ENCODE peak calls at places on chromosomes 2 and 18, in four cellular contexts. G is neural progenitor cell, D is H9, U is mammary epithelial cell. A is an unnamed sample.

GRCh38 chr2:112881217-112882000 is 29.6 kb upstream of the IL37 start:
- DNase-seq in D (no peak), G (no peak), U (peak; percentile 97), A (peak; percentile 92)

GRCh38 chr2:15973446-15974202 is 33.3 kb downstream of the MYCN start:
- DNase-seq in U (no peak), G (no peak), D (no peak), A (no peak)

GRCh38 chr2:177721815-177722552 is 329.4 kb downstream of the AGPS start:
- DNase-seq in G (no peak), U (no peak), D (no peak), A (no peak)

GRCh38 chr2:47598476-47598875 is 184.5 kb upstream of the MSH6 start:
- DNase-seq in U (no peak), G (no peak), D (no peak), A (no peak)

GRCh38 chr2:62118160-62118559 is 77.8 kb upstream of the B3GNT2 start:
- DNase-seq in U (no peak), D (no peak), G (no peak), A (no peak)

GRCh38 chr2:126898636-126899035 is at the start of gene TEX51:
- DNase-seq in U (no peak), G (no peak), D (peak; percentile 12), A (no peak)

GRCh38 chr2:220572385-220572784 is 945.0 kb downstream of the SLC4A3 start:
- DNase-seq in G (no peak), U (peak; percentile 10), D (no peak), A (no peak)

GRCh38 chr2:151808258-151809072 is 19.8 kb downstream of the ARL5A start:
- DNase-seq in U (no peak), D (no peak), G (peak; percentile 14), A (peak; percentile 34)

GRCh38 chr2:63790913-63791312 is 50.8 kb upstream of the UGP2 start:
- DNase-seq in U (peak; percentile 67), G (no peak), D (no peak), A (peak; percentile 60)

GRCh38 chr2:127632592-127633489 is 13.1 kb upstream of the GPR17 start:
- DNase-seq in G (no peak), U (no peak), D (no peak), A (peak; percentile 88)

GRCh38 chr2:19611491-19612332 is 253.3 kb upstream of the OSR1 start:
- DNase-seq in U (peak; percentile 97), D (no peak), G (no peak), A (peak; percentile 63)

GRCh38 chr2:177516786-177517544 is 124.4 kb downstream of the AGPS start:
- DNase-seq in U (no peak), D (no peak), G (no peak), A (no peak)

GRCh38 chr2:240437861-240438809 is 2.7 kb downstream of the GPC1 start:
- DNase-seq in G (peak; percentile 86), D (peak; percentile 75), U (peak; percentile 60), A (peak; percentile 100)

GRCh38 chr2:98518106-98518505 is 73.4 kb downstream of the INPP4A start:
- DNase-seq in D (no peak), U (no peak), G (peak; percentile 19), A (peak; percentile 15)

GRCh38 chr18:12543697-12544096 is 114.2 kb downstream of the SPIRE1 start:
- DNase-seq in D (no peak), U (peak; percentile 62), G (no peak), A (no peak)

GRCh38 chr18:23239350-23239692 is 104.0 kb downstream of the CABLES1 start:
- DNase-seq in U (no peak), D (no peak), G (no peak), A (no peak)

GRCh38 chr18:79927597-79928562 is 23.6 kb downstream of the SLC66A2 start:
- DNase-seq in U (no peak), G (peak; percentile 59), D (peak; percentile 24), A (peak; percentile 52)

GRCh38 chr2:217260441-217261080 is 400.7 kb upstream of the TNP1 start:
- DNase-seq in D (no peak), G (no peak), U (no peak), A (no peak)

GRCh38 chr2:128729051-128729450 is 410.4 kb upstream of the HS6ST1 start:
- DNase-seq in G (no peak), D (no peak), U (no peak), A (no peak)

GRCh38 chr2:152552868-152553267 is 164.4 kb downstream of the PRPF40A start:
- DNase-seq in U (no peak), D (no peak), G (no peak), A (no peak)

GRCh38 chr2:176734868-176735267 is 465.6 kb downstream of the MTX2 start:
- DNase-seq in U (no peak), D (no peak), G (no peak), A (no peak)

GRCh38 chr18:24987271-24987932 is 364.6 kb downstream of the ZNF521 start:
- DNase-seq in D (peak; percentile 43), U (peak; percentile 14), G (peak; percentile 41), A (no peak)

GRCh38 chr2:147449323-147450080 is 395.3 kb upstream of the ACVR2A start:
- DNase-seq in U (no peak), D (peak; percentile 39), G (peak; percentile 76), A (no peak)

GRCh38 chr2:96788393-96789244 is 27.4 kb upstream of the CNNM3 start:
- DNase-seq in D (no peak), U (peak; percentile 11), G (no peak), A (no peak)

GRCh38 chr2:223835701-223836532 is 1.5 kb downstream of the AP1S3 start:
- DNase-seq in D (peak; percentile 33), G (no peak), U (peak; percentile 73), A (peak; percentile 84)

GRCh38 chr2:25078171-25079049 is 36.5 kb downstream of the EFR3B start:
- DNase-seq in U (peak; percentile 90), G (no peak), D (no peak), A (peak; percentile 83)

GRCh38 chr2:168230389-168230788 is 17.0 kb downstream of the STK39 start:
- DNase-seq in U (no peak), D (no peak), G (no peak), A (no peak)
- H3K79me2 ChIP-seq in U (peaks cover 73% of the 10 kb centered on the region), D (no peaks in the 10 kb centered on the region), G (no peaks in the 10 kb centered on the region), A (peaks cover 70% of the 10 kb centered on the region)

GRCh38 chr18:7877609-7878008 is 310.5 kb downstream of the PTPRM start:
- DNase-seq in D (no peak), G (no peak), U (peak; percentile 29), A (no peak)
- TF ChIP-seq CTCF in D (no peak), G (no peak), U (no peak), A (no peak)

DNA sequence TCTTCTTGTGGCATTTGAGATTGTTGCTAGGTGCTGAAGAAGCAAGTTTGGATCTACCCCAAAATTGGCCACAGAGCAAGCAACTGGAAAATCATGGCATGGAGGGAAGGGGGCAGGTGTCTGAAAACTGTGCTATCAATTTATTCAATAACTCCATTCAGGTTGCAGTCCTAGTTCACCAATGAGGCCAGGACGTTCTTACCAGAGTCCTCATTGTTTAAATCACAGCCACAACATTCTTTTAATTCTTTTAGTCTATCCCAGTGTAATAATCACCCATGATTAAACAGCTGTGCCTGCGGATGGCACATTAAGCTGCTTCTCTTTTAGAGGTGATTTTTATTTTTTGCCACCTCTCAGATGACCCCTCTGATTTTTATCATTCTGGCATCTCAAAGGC is 103.5 kb downstream of the ANKRD44 start:
- DNase-seq in D (no peak), G (peak; percentile 19), U (no peak), A (no peak)
- H3K79me2 ChIP-seq in D (no peaks in the 10 kb centered on the region), G (no peaks in the 10 kb centered on the region), U (no peaks in the 10 kb centered on the region), A (peaks cover 4% of the 10 kb centered on the region)

GRCh38 chr2:130912471-130912870 is 75.8 kb downstream of the ARHGEF4 start:
- DNase-seq in G (no peak), U (peak; percentile 6), D (no peak), A (no peak)

GRCh38 chr2:130911482-130911881 is 74.8 kb downstream of the ARHGEF4 start:
- DNase-seq in G (no peak), D (no peak), U (peak; percentile 58), A (no peak)

GRCh38 chr2:130910931-130911330 is 74.2 kb downstream of the ARHGEF4 start:
- DNase-seq in U (no peak), D (no peak), G (no peak), A (no peak)

GRCh38 chr2:130913891-130914290 is 77.2 kb downstream of the ARHGEF4 start:
- DNase-seq in U (no peak), G (no peak), D (no peak), A (no peak)

DNA sequence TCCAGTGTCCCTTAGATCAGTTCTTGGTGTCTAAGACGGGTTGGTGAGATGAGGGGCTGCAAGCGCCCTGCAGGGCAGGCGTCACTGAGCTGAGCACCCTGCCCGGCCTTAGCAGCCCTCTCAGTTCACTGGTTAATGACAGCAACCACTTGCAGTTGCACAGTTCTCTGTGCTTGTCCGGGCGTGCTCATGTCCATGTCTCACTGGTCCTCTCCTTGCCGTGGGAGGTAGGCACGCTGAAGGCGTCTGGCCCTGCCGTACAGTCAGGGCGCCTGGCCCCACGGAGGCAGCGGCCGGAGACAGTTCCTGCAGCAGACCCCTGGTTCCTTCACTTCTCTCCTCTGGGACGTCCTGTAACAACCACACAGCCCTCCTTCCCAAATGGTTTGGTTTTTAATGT is 75.3 kb downstream of the ARHGEF4 start:
- DNase-seq in D (no peak), U (peak; percentile 77), G (no peak), A (no peak)
- TF ChIP-seq CTCF in D (no peak), U (no peak), G (no peak), A (no peak)

GRCh38 chr18:6747646-6748045 is 18.1 kb downstream of the ARHGAP28 start:
- DNase-seq in U (peak; percentile 95), D (no peak), G (no peak), A (peak; percentile 76)
- H3K79me2 ChIP-seq in U (no peaks in the 10 kb centered on the region), D (no peaks in the 10 kb centered on the region), G (no peaks in the 10 kb centered on the region), A (no peaks in the 10 kb centered on the region)